ENCODE peak calls at places on chromosome 21, in eight cellular contexts. One of them, this sample, is unnamed.

GRCh38 chr21:38999148-38999547 is 184.1 kb downstream of the PSMG1 start:
- ATAC-seq in HCT116: no peak
- ATAC-seq in activated B cell treated with CpG ODN at 0.5 μM for 24 hours: no peak
- ATAC-seq in stimulated activated naive B cell treated with anti-CD40 and anti-IgM and Interleukin-4, amounts not matched to agents 10 μg/mL and 1 μg/mL and 100 μg/mL, for 72 hours: no peak
- ATAC-seq in HepG2: no peak
- ATAC-seq in CD4-positive, alpha-beta T cell: no peak
- ATAC-seq in heart right ventricle: no peak
- ATAC-seq in activated T-cell treated with anti-CD3 and anti-CD28 coated beads, Interleukin-2, amount 50 U/mL, for 4 hours: no peak
- ATAC-seq in this sample: no peak

GRCh38 chr21:42974832-42975820 is 764 bp downstream of the PKNOX1 start:
- ATAC-seq in HCT116: peak; percentile 16
- ATAC-seq in activated B cell treated with CpG ODN at 0.5 μM for 24 hours: peak; percentile 5
- ATAC-seq in stimulated activated naive B cell treated with anti-CD40 and anti-IgM and Interleukin-4, amounts not matched to agents 10 μg/mL and 1 μg/mL and 100 μg/mL, for 72 hours: peak; percentile 24
- ATAC-seq in HepG2: peak; percentile 24
- ATAC-seq in CD4-positive, alpha-beta T cell: peak; percentile 11
- ATAC-seq in heart right ventricle: no peak
- ATAC-seq in activated T-cell treated with anti-CD3 and anti-CD28 coated beads, Interleukin-2, amount 50 U/mL, for 4 hours: peak; percentile 15
- ATAC-seq in this sample: no peak

GRCh38 chr21:28605138-28605537 is 387.5 kb downstream of the LTN1 start:
- ATAC-seq in HCT116: no peak
- ATAC-seq in activated B cell treated with CpG ODN at 0.5 μM for 24 hours: peak; percentile 99
- ATAC-seq in stimulated activated naive B cell treated with anti-CD40 and anti-IgM and Interleukin-4, amounts not matched to agents 10 μg/mL and 1 μg/mL and 100 μg/mL, for 72 hours: peak; percentile 100
- ATAC-seq in HepG2: no peak
- ATAC-seq in CD4-positive, alpha-beta T cell: peak; percentile 99
- ATAC-seq in heart right ventricle: no peak
- ATAC-seq in activated T-cell treated with anti-CD3 and anti-CD28 coated beads, Interleukin-2, amount 50 U/mL, for 4 hours: peak; percentile 88
- ATAC-seq in this sample: peak; percentile 55

GRCh38 chr21:39061766-39062165 is 121.5 kb downstream of the PSMG1 start:
- ATAC-seq in HCT116: no peak
- ATAC-seq in activated B cell treated with CpG ODN at 0.5 μM for 24 hours: no peak
- ATAC-seq in stimulated activated naive B cell treated with anti-CD40 and anti-IgM and Interleukin-4, amounts not matched to agents 10 μg/mL and 1 μg/mL and 100 μg/mL, for 72 hours: no peak
- ATAC-seq in HepG2: peak; percentile 71
- ATAC-seq in CD4-positive, alpha-beta T cell: no peak
- ATAC-seq in heart right ventricle: no peak
- ATAC-seq in activated T-cell treated with anti-CD3 and anti-CD28 coated beads, Interleukin-2, amount 50 U/mL, for 4 hours: no peak
- ATAC-seq in this sample: peak; percentile 8

GRCh38 chr21:33286600-33287456 is 20.7 kb downstream of the IL10RB start:
- ATAC-seq in HCT116: peak; percentile 73
- ATAC-seq in activated B cell treated with CpG ODN at 0.5 μM for 24 hours: no peak
- ATAC-seq in stimulated activated naive B cell treated with anti-CD40 and anti-IgM and Interleukin-4, amounts not matched to agents 10 μg/mL and 1 μg/mL and 100 μg/mL, for 72 hours: no peak
- ATAC-seq in HepG2: peak; percentile 87
- ATAC-seq in CD4-positive, alpha-beta T cell: no peak
- ATAC-seq in heart right ventricle: peak; percentile 90
- ATAC-seq in activated T-cell treated with anti-CD3 and anti-CD28 coated beads, Interleukin-2, amount 50 U/mL, for 4 hours: no peak
- ATAC-seq in this sample: peak; percentile 8

GRCh38 chr21:33296156-33296555 is 28.6 kb upstream of the IFNAR1 start:
- ATAC-seq in HCT116: no peak
- ATAC-seq in activated B cell treated with CpG ODN at 0.5 μM for 24 hours: peak; percentile 78
- ATAC-seq in stimulated activated naive B cell treated with anti-CD40 and anti-IgM and Interleukin-4, amounts not matched to agents 10 μg/mL and 1 μg/mL and 100 μg/mL, for 72 hours: peak; percentile 65
- ATAC-seq in HepG2: no peak
- ATAC-seq in CD4-positive, alpha-beta T cell: no peak
- ATAC-seq in heart right ventricle: no peak
- ATAC-seq in activated T-cell treated with anti-CD3 and anti-CD28 coated beads, Interleukin-2, amount 50 U/mL, for 4 hours: no peak
- ATAC-seq in this sample: no peak

GRCh38 chr21:38121888-38122705 is 134.7 kb upstream of the KCNJ15 start:
- ATAC-seq in HCT116: no peak
- ATAC-seq in activated B cell treated with CpG ODN at 0.5 μM for 24 hours: no peak
- ATAC-seq in stimulated activated naive B cell treated with anti-CD40 and anti-IgM and Interleukin-4, amounts not matched to agents 10 μg/mL and 1 μg/mL and 100 μg/mL, for 72 hours: no peak
- ATAC-seq in HepG2: no peak
- ATAC-seq in CD4-positive, alpha-beta T cell: no peak
- ATAC-seq in heart right ventricle: no peak
- ATAC-seq in activated T-cell treated with anti-CD3 and anti-CD28 coated beads, Interleukin-2, amount 50 U/mL, for 4 hours: no peak
- ATAC-seq in this sample: no peak

GRCh38 chr21:42566524-42567180 is 53.0 kb downstream of the SLC37A1 start:
- ATAC-seq in HCT116: no peak
- ATAC-seq in activated B cell treated with CpG ODN at 0.5 μM for 24 hours: no peak
- ATAC-seq in stimulated activated naive B cell treated with anti-CD40 and anti-IgM and Interleukin-4, amounts not matched to agents 10 μg/mL and 1 μg/mL and 100 μg/mL, for 72 hours: no peak
- ATAC-seq in HepG2: no peak
- ATAC-seq in CD4-positive, alpha-beta T cell: no peak
- ATAC-seq in heart right ventricle: no peak
- ATAC-seq in activated T-cell treated with anti-CD3 and anti-CD28 coated beads, Interleukin-2, amount 50 U/mL, for 4 hours: no peak
- ATAC-seq in this sample: no peak

GRCh38 chr21:42171091-42172053 is 47.6 kb upstream of the ABCG1 start:
- ATAC-seq in HCT116: peak; percentile 96
- ATAC-seq in activated B cell treated with CpG ODN at 0.5 μM for 24 hours: no peak
- ATAC-seq in stimulated activated naive B cell treated with anti-CD40 and anti-IgM and Interleukin-4, amounts not matched to agents 10 μg/mL and 1 μg/mL and 100 μg/mL, for 72 hours: no peak
- ATAC-seq in HepG2: no peak
- ATAC-seq in CD4-positive, alpha-beta T cell: no peak
- ATAC-seq in heart right ventricle: peak; percentile 81
- ATAC-seq in activated T-cell treated with anti-CD3 and anti-CD28 coated beads, Interleukin-2, amount 50 U/mL, for 4 hours: no peak
- ATAC-seq in this sample: peak; percentile 92

GRCh38 chr21:17462276-17462981 is 50.4 kb upstream of the CXADR start:
- ATAC-seq in HCT116: no peak
- ATAC-seq in activated B cell treated with CpG ODN at 0.5 μM for 24 hours: no peak
- ATAC-seq in stimulated activated naive B cell treated with anti-CD40 and anti-IgM and Interleukin-4, amounts not matched to agents 10 μg/mL and 1 μg/mL and 100 μg/mL, for 72 hours: no peak
- ATAC-seq in HepG2: peak; percentile 95
- ATAC-seq in CD4-positive, alpha-beta T cell: no peak
- ATAC-seq in heart right ventricle: no peak
- ATAC-seq in activated T-cell treated with anti-CD3 and anti-CD28 coated beads, Interleukin-2, amount 50 U/mL, for 4 hours: no peak
- ATAC-seq in this sample: no peak

GRCh38 chr21:34835526-34835925 is 166.7 kb downstream of the CLIC6 start:
- ATAC-seq in HCT116: no peak
- ATAC-seq in activated B cell treated with CpG ODN at 0.5 μM for 24 hours: no peak
- ATAC-seq in stimulated activated naive B cell treated with anti-CD40 and anti-IgM and Interleukin-4, amounts not matched to agents 10 μg/mL and 1 μg/mL and 100 μg/mL, for 72 hours: no peak
- ATAC-seq in HepG2: peak; percentile 12
- ATAC-seq in CD4-positive, alpha-beta T cell: no peak
- ATAC-seq in heart right ventricle: no peak
- ATAC-seq in activated T-cell treated with anti-CD3 and anti-CD28 coated beads, Interleukin-2, amount 50 U/mL, for 4 hours: no peak
- ATAC-seq in this sample: no peak

GRCh38 chr21:40134731-40135492 is 267.7 kb downstream of the PCP4 start:
- ATAC-seq in HCT116: no peak
- ATAC-seq in activated B cell treated with CpG ODN at 0.5 μM for 24 hours: no peak
- ATAC-seq in stimulated activated naive B cell treated with anti-CD40 and anti-IgM and Interleukin-4, amounts not matched to agents 10 μg/mL and 1 μg/mL and 100 μg/mL, for 72 hours: no peak
- ATAC-seq in HepG2: no peak
- ATAC-seq in CD4-positive, alpha-beta T cell: no peak
- ATAC-seq in heart right ventricle: no peak
- ATAC-seq in activated T-cell treated with anti-CD3 and anti-CD28 coated beads, Interleukin-2, amount 50 U/mL, for 4 hours: no peak
- ATAC-seq in this sample: no peak

GRCh38 chr21:44711327-44712202 is at the start of gene TSPEAR:
- ATAC-seq in HCT116: peak; percentile 38
- ATAC-seq in activated B cell treated with CpG ODN at 0.5 μM for 24 hours: no peak
- ATAC-seq in stimulated activated naive B cell treated with anti-CD40 and anti-IgM and Interleukin-4, amounts not matched to agents 10 μg/mL and 1 μg/mL and 100 μg/mL, for 72 hours: no peak
- ATAC-seq in HepG2: peak; percentile 62
- ATAC-seq in CD4-positive, alpha-beta T cell: peak; percentile 10
- ATAC-seq in heart right ventricle: no peak
- ATAC-seq in activated T-cell treated with anti-CD3 and anti-CD28 coated beads, Interleukin-2, amount 50 U/mL, for 4 hours: no peak
- ATAC-seq in this sample: no peak

GRCh38 chr21:45322960-45323461 is 35.3 kb upstream of the POFUT2 start:
- ATAC-seq in HCT116: peak; percentile 69
- ATAC-seq in activated B cell treated with CpG ODN at 0.5 μM for 24 hours: no peak
- ATAC-seq in stimulated activated naive B cell treated with anti-CD40 and anti-IgM and Interleukin-4, amounts not matched to agents 10 μg/mL and 1 μg/mL and 100 μg/mL, for 72 hours: no peak
- ATAC-seq in HepG2: no peak
- ATAC-seq in CD4-positive, alpha-beta T cell: no peak
- ATAC-seq in heart right ventricle: no peak
- ATAC-seq in activated T-cell treated with anti-CD3 and anti-CD28 coated beads, Interleukin-2, amount 50 U/mL, for 4 hours: no peak
- ATAC-seq in this sample: no peak

GRCh38 chr21:43343992-43344886 is 82.7 kb downstream of the SIK1 start:
- ATAC-seq in HCT116: no peak
- ATAC-seq in activated B cell treated with CpG ODN at 0.5 μM for 24 hours: no peak
- ATAC-seq in stimulated activated naive B cell treated with anti-CD40 and anti-IgM and Interleukin-4, amounts not matched to agents 10 μg/mL and 1 μg/mL and 100 μg/mL, for 72 hours: no peak
- ATAC-seq in HepG2: no peak
- ATAC-seq in CD4-positive, alpha-beta T cell: no peak
- ATAC-seq in heart right ventricle: no peak
- ATAC-seq in activated T-cell treated with anti-CD3 and anti-CD28 coated beads, Interleukin-2, amount 50 U/mL, for 4 hours: no peak
- ATAC-seq in this sample: no peak

GRCh38 chr21:27145134-27145798 is 178.4 kb upstream of the ADAMTS5 start:
- ATAC-seq in HCT116: no peak
- ATAC-seq in activated B cell treated with CpG ODN at 0.5 μM for 24 hours: no peak
- ATAC-seq in stimulated activated naive B cell treated with anti-CD40 and anti-IgM and Interleukin-4, amounts not matched to agents 10 μg/mL and 1 μg/mL and 100 μg/mL, for 72 hours: no peak
- ATAC-seq in HepG2: no peak
- ATAC-seq in CD4-positive, alpha-beta T cell: no peak
- ATAC-seq in heart right ventricle: peak; percentile 68
- ATAC-seq in activated T-cell treated with anti-CD3 and anti-CD28 coated beads, Interleukin-2, amount 50 U/mL, for 4 hours: no peak
- ATAC-seq in this sample: no peak

GRCh38 chr21:44542716-44543115 is 2.7 kb upstream of the KRTAP10-1 start:
- ATAC-seq in HCT116: no peak
- ATAC-seq in activated B cell treated with CpG ODN at 0.5 μM for 24 hours: no peak
- ATAC-seq in stimulated activated naive B cell treated with anti-CD40 and anti-IgM and Interleukin-4, amounts not matched to agents 10 μg/mL and 1 μg/mL and 100 μg/mL, for 72 hours: no peak
- ATAC-seq in HepG2: no peak
- ATAC-seq in CD4-positive, alpha-beta T cell: no peak
- ATAC-seq in heart right ventricle: no peak
- ATAC-seq in activated T-cell treated with anti-CD3 and anti-CD28 coated beads, Interleukin-2, amount 50 U/mL, for 4 hours: no peak
- ATAC-seq in this sample: no peak

GRCh38 chr21:26546698-26547097 is 26.4 kb downstream of the CYYR1 start:
- ATAC-seq in HCT116: no peak
- ATAC-seq in activated B cell treated with CpG ODN at 0.5 μM for 24 hours: no peak
- ATAC-seq in stimulated activated naive B cell treated with anti-CD40 and anti-IgM and Interleukin-4, amounts not matched to agents 10 μg/mL and 1 μg/mL and 100 μg/mL, for 72 hours: peak; percentile 36
- ATAC-seq in HepG2: no peak
- ATAC-seq in CD4-positive, alpha-beta T cell: no peak
- ATAC-seq in heart right ventricle: peak; percentile 90
- ATAC-seq in activated T-cell treated with anti-CD3 and anti-CD28 coated beads, Interleukin-2, amount 50 U/mL, for 4 hours: no peak
- ATAC-seq in this sample: peak; percentile 23

GRCh38 chr21:45523411-45524101 is 18.7 kb downstream of the SLC19A1 start:
- ATAC-seq in HCT116: no peak
- ATAC-seq in activated B cell treated with CpG ODN at 0.5 μM for 24 hours: no peak
- ATAC-seq in stimulated activated naive B cell treated with anti-CD40 and anti-IgM and Interleukin-4, amounts not matched to agents 10 μg/mL and 1 μg/mL and 100 μg/mL, for 72 hours: no peak
- ATAC-seq in HepG2: no peak
- ATAC-seq in CD4-positive, alpha-beta T cell: no peak
- ATAC-seq in heart right ventricle: no peak
- ATAC-seq in activated T-cell treated with anti-CD3 and anti-CD28 coated beads, Interleukin-2, amount 50 U/mL, for 4 hours: no peak
- ATAC-seq in this sample: no peak

GRCh38 chr21:31173881-31174555 is 135.7 kb upstream of the KRTAP19-8 start:
- ATAC-seq in HCT116: no peak
- ATAC-seq in activated B cell treated with CpG ODN at 0.5 μM for 24 hours: no peak
- ATAC-seq in stimulated activated naive B cell treated with anti-CD40 and anti-IgM and Interleukin-4, amounts not matched to agents 10 μg/mL and 1 μg/mL and 100 μg/mL, for 72 hours: peak; percentile 12
- ATAC-seq in HepG2: no peak
- ATAC-seq in CD4-positive, alpha-beta T cell: peak; percentile 64
- ATAC-seq in heart right ventricle: peak; percentile 86
- ATAC-seq in activated T-cell treated with anti-CD3 and anti-CD28 coated beads, Interleukin-2, amount 50 U/mL, for 4 hours: peak; percentile 55
- ATAC-seq in this sample: peak; percentile 60

GRCh38 chr21:26425576-26425975 is 147.5 kb downstream of the CYYR1 start:
- ATAC-seq in HCT116: no peak
- ATAC-seq in activated B cell treated with CpG ODN at 0.5 μM for 24 hours: no peak
- ATAC-seq in stimulated activated naive B cell treated with anti-CD40 and anti-IgM and Interleukin-4, amounts not matched to agents 10 μg/mL and 1 μg/mL and 100 μg/mL, for 72 hours: peak; percentile 88
- ATAC-seq in HepG2: no peak
- ATAC-seq in CD4-positive, alpha-beta T cell: no peak
- ATAC-seq in heart right ventricle: no peak
- ATAC-seq in activated T-cell treated with anti-CD3 and anti-CD28 coated beads, Interleukin-2, amount 50 U/mL, for 4 hours: no peak
- ATAC-seq in this sample: no peak

GRCh38 chr21:41699311-41699710 is 67.5 kb downstream of the RIPK4 start:
- ATAC-seq in HCT116: no peak
- ATAC-seq in activated B cell treated with CpG ODN at 0.5 μM for 24 hours: no peak
- ATAC-seq in stimulated activated naive B cell treated with anti-CD40 and anti-IgM and Interleukin-4, amounts not matched to agents 10 μg/mL and 1 μg/mL and 100 μg/mL, for 72 hours: no peak
- ATAC-seq in HepG2: no peak
- ATAC-seq in CD4-positive, alpha-beta T cell: no peak
- ATAC-seq in heart right ventricle: no peak
- ATAC-seq in activated T-cell treated with anti-CD3 and anti-CD28 coated beads, Interleukin-2, amount 50 U/mL, for 4 hours: no peak
- ATAC-seq in this sample: peak; percentile 59

GRCh38 chr21:28148400-28149064 is 844.1 kb downstream of the LTN1 start:
- ATAC-seq in HCT116: no peak
- ATAC-seq in activated B cell treated with CpG ODN at 0.5 μM for 24 hours: no peak
- ATAC-seq in stimulated activated naive B cell treated with anti-CD40 and anti-IgM and Interleukin-4, amounts not matched to agents 10 μg/mL and 1 μg/mL and 100 μg/mL, for 72 hours: no peak
- ATAC-seq in HepG2: no peak
- ATAC-seq in CD4-positive, alpha-beta T cell: no peak
- ATAC-seq in heart right ventricle: peak; percentile 88
- ATAC-seq in activated T-cell treated with anti-CD3 and anti-CD28 coated beads, Interleukin-2, amount 50 U/mL, for 4 hours: no peak
- ATAC-seq in this sample: no peak

GRCh38 chr21:43618940-43619339 is 40.3 kb downstream of the HSF2BP start:
- ATAC-seq in HCT116: no peak
- ATAC-seq in activated B cell treated with CpG ODN at 0.5 μM for 24 hours: no peak
- ATAC-seq in stimulated activated naive B cell treated with anti-CD40 and anti-IgM and Interleukin-4, amounts not matched to agents 10 μg/mL and 1 μg/mL and 100 μg/mL, for 72 hours: no peak
- ATAC-seq in HepG2: no peak
- ATAC-seq in CD4-positive, alpha-beta T cell: no peak
- ATAC-seq in heart right ventricle: no peak
- ATAC-seq in activated T-cell treated with anti-CD3 and anti-CD28 coated beads, Interleukin-2, amount 50 U/mL, for 4 hours: no peak
- ATAC-seq in this sample: no peak

GRCh38 chr21:21612446-21612845 is 614.2 kb downstream of the NCAM2 start:
- ATAC-seq in HCT116: no peak
- ATAC-seq in activated B cell treated with CpG ODN at 0.5 μM for 24 hours: no peak
- ATAC-seq in stimulated activated naive B cell treated with anti-CD40 and anti-IgM and Interleukin-4, amounts not matched to agents 10 μg/mL and 1 μg/mL and 100 μg/mL, for 72 hours: no peak
- ATAC-seq in HepG2: no peak
- ATAC-seq in CD4-positive, alpha-beta T cell: no peak
- ATAC-seq in heart right ventricle: no peak
- ATAC-seq in activated T-cell treated with anti-CD3 and anti-CD28 coated beads, Interleukin-2, amount 50 U/mL, for 4 hours: no peak
- ATAC-seq in this sample: no peak

GRCh38 chr21:44691686-44692085 is 5.3 kb upstream of the KRTAP10-12 start:
- ATAC-seq in HCT116: no peak
- ATAC-seq in activated B cell treated with CpG ODN at 0.5 μM for 24 hours: no peak
- ATAC-seq in stimulated activated naive B cell treated with anti-CD40 and anti-IgM and Interleukin-4, amounts not matched to agents 10 μg/mL and 1 μg/mL and 100 μg/mL, for 72 hours: no peak
- ATAC-seq in HepG2: no peak
- ATAC-seq in CD4-positive, alpha-beta T cell: no peak
- ATAC-seq in heart right ventricle: no peak
- ATAC-seq in activated T-cell treated with anti-CD3 and anti-CD28 coated beads, Interleukin-2, amount 50 U/mL, for 4 hours: no peak
- ATAC-seq in this sample: no peak

GRCh38 chr21:31182231-31183129 is 144.2 kb upstream of the KRTAP19-8 start:
- ATAC-seq in HCT116: no peak
- ATAC-seq in activated B cell treated with CpG ODN at 0.5 μM for 24 hours: no peak
- ATAC-seq in stimulated activated naive B cell treated with anti-CD40 and anti-IgM and Interleukin-4, amounts not matched to agents 10 μg/mL and 1 μg/mL and 100 μg/mL, for 72 hours: no peak
- ATAC-seq in HepG2: no peak
- ATAC-seq in CD4-positive, alpha-beta T cell: peak; percentile 56
- ATAC-seq in heart right ventricle: no peak
- ATAC-seq in activated T-cell treated with anti-CD3 and anti-CD28 coated beads, Interleukin-2, amount 50 U/mL, for 4 hours: peak; percentile 66
- ATAC-seq in this sample: no peak

GRCh38 chr21:41729701-41730368 is 37.0 kb downstream of the RIPK4 start:
- ATAC-seq in HCT116: no peak
- ATAC-seq in activated B cell treated with CpG ODN at 0.5 μM for 24 hours: no peak
- ATAC-seq in stimulated activated naive B cell treated with anti-CD40 and anti-IgM and Interleukin-4, amounts not matched to agents 10 μg/mL and 1 μg/mL and 100 μg/mL, for 72 hours: no peak
- ATAC-seq in HepG2: no peak
- ATAC-seq in CD4-positive, alpha-beta T cell: no peak
- ATAC-seq in heart right ventricle: no peak
- ATAC-seq in activated T-cell treated with anti-CD3 and anti-CD28 coated beads, Interleukin-2, amount 50 U/mL, for 4 hours: no peak
- ATAC-seq in this sample: no peak

GRCh38 chr21:39232926-39233325 is 49.7 kb upstream of the PSMG1 start:
- ATAC-seq in HCT116: no peak
- ATAC-seq in activated B cell treated with CpG ODN at 0.5 μM for 24 hours: no peak
- ATAC-seq in stimulated activated naive B cell treated with anti-CD40 and anti-IgM and Interleukin-4, amounts not matched to agents 10 μg/mL and 1 μg/mL and 100 μg/mL, for 72 hours: no peak
- ATAC-seq in HepG2: no peak
- ATAC-seq in CD4-positive, alpha-beta T cell: no peak
- ATAC-seq in heart right ventricle: no peak
- ATAC-seq in activated T-cell treated with anti-CD3 and anti-CD28 coated beads, Interleukin-2, amount 50 U/mL, for 4 hours: no peak
- ATAC-seq in this sample: no peak

GRCh38 chr21:42390193-42390592 is 5.7 kb downstream of the TMPRSS3 start:
- ATAC-seq in HCT116: no peak
- ATAC-seq in activated B cell treated with CpG ODN at 0.5 μM for 24 hours: no peak
- ATAC-seq in stimulated activated naive B cell treated with anti-CD40 and anti-IgM and Interleukin-4, amounts not matched to agents 10 μg/mL and 1 μg/mL and 100 μg/mL, for 72 hours: no peak
- ATAC-seq in HepG2: no peak
- ATAC-seq in CD4-positive, alpha-beta T cell: no peak
- ATAC-seq in heart right ventricle: no peak
- ATAC-seq in activated T-cell treated with anti-CD3 and anti-CD28 coated beads, Interleukin-2, amount 50 U/mL, for 4 hours: no peak
- ATAC-seq in this sample: no peak

GRCh38 chr21:44940116-44940631 is 345 bp downstream of the SLX9 start:
- ATAC-seq in HCT116: peak; percentile 52
- ATAC-seq in activated B cell treated with CpG ODN at 0.5 μM for 24 hours: peak; percentile 54
- ATAC-seq in stimulated activated naive B cell treated with anti-CD40 and anti-IgM and Interleukin-4, amounts not matched to agents 10 μg/mL and 1 μg/mL and 100 μg/mL, for 72 hours: peak; percentile 53
- ATAC-seq in HepG2: peak; percentile 35
- ATAC-seq in CD4-positive, alpha-beta T cell: peak; percentile 47
- ATAC-seq in heart right ventricle: no peak
- ATAC-seq in activated T-cell treated with anti-CD3 and anti-CD28 coated beads, Interleukin-2, amount 50 U/mL, for 4 hours: peak; percentile 53
- ATAC-seq in this sample: peak; percentile 24

GRCh38 chr21:31750843-31751242 is 18.9 kb upstream of the SCAF4 start:
- ATAC-seq in HCT116: peak; percentile 72
- ATAC-seq in activated B cell treated with CpG ODN at 0.5 μM for 24 hours: no peak
- ATAC-seq in stimulated activated naive B cell treated with anti-CD40 and anti-IgM and Interleukin-4, amounts not matched to agents 10 μg/mL and 1 μg/mL and 100 μg/mL, for 72 hours: no peak
- ATAC-seq in HepG2: no peak
- ATAC-seq in CD4-positive, alpha-beta T cell: no peak
- ATAC-seq in heart right ventricle: no peak
- ATAC-seq in activated T-cell treated with anti-CD3 and anti-CD28 coated beads, Interleukin-2, amount 50 U/mL, for 4 hours: no peak
- ATAC-seq in this sample: peak; percentile 60